ENCODE peak calls at places on chromosomes 5 and 9, in seven cellular contexts. C is brain microvascular endothelial cell; D is naive thymus-derived CD4-positive, alpha-beta T cell; L is cardiac fibroblast; G is fibroblast of the aortic adventitia; T is neural progenitor cell; K is left ventricle myocardium inferior. O is an unnamed sample.

GRCh38 chr9:115237383-115238087 is 119.6 kb upstream of the TNC start:
- DNase-seq in C (no peak), D (no peak), L (peak; percentile 9), G (peak; percentile 76), T (no peak), K (peak; percentile 33), O (no peak)

GRCh38 chr5:14491015-14491414 is 90.6 kb upstream of the OTULINL start:
- DNase-seq in C (no peak), D (no peak), L (no peak), G (no peak), T (no peak), K (peak; percentile 39), O (no peak)

GRCh38 chr9:127979333-127980055 is 1.3 kb downstream of the EEIG1 start:
- DNase-seq in C (no peak), D (no peak), L (peak; percentile 57), G (peak; percentile 70), T (peak; percentile 68), K (peak; percentile 57), O (no peak)

GRCh38 chr9:73892371-73892770 is 604.8 kb upstream of the RORB start:
- DNase-seq in C (no peak), D (no peak), L (no peak), G (no peak), T (no peak), K (no peak), O (no peak)

GRCh38 chr9:126885089-126885753 is 24.8 kb downstream of the ZBTB34 start:
- DNase-seq in C (no peak), D (no peak), L (peak; percentile 38), G (no peak), T (no peak), K (no peak), O (no peak)

GRCh38 chr5:19488786-19489185 is 499.2 kb downstream of the CDH18 start:
- DNase-seq in C (no peak), D (no peak), L (no peak), G (no peak), T (no peak), K (no peak), O (no peak)

GRCh38 chr5:79133657-79134451 is 22.2 kb downstream of the BHMT start:
- DNase-seq in C (peak; percentile 79), D (peak; percentile 55), L (peak; percentile 91), G (peak; percentile 94), T (peak; percentile 84), K (peak; percentile 53), O (peak; percentile 70)

GRCh38 chr5:33743089-33743488 is 148.7 kb downstream of the ADAMTS12 start:
- DNase-seq in C (no peak), D (no peak), L (no peak), G (no peak), T (no peak), K (no peak), O (no peak)

GRCh38 chr5:121987685-121988073 is 25.9 kb downstream of the SRFBP1 start:
- DNase-seq in C (no peak), D (no peak), L (peak; percentile 16), G (no peak), T (no peak), K (no peak), O (no peak)

GRCh38 chr5:119336846-119337564 is 18.8 kb upstream of the TNFAIP8 start:
- DNase-seq in C (no peak), D (no peak), L (no peak), G (peak; percentile 20), T (no peak), K (no peak), O (no peak)

GRCh38 chr5:123511290-123511647 is 708 bp upstream of the CSNK1G3 start:
- DNase-seq in C (peak; percentile 43), D (no peak), L (peak; percentile 75), G (peak; percentile 69), T (peak; percentile 17), K (no peak), O (no peak)

GRCh38 chr5:170313344-170313743 is 15.8 kb upstream of the LCP2 start:
- DNase-seq in C (no peak), D (peak; percentile 53), L (no peak), G (no peak), T (no peak), K (no peak), O (no peak)

GRCh38 chr5:174532453-174533126 is 191.8 kb upstream of the MSX2 start:
- DNase-seq in C (peak; percentile 97), D (no peak), L (peak; percentile 90), G (peak; percentile 95), T (peak; percentile 89), K (peak; percentile 58), O (peak; percentile 84)

GRCh38 chr9:109017493-109017892 is 4.2 kb upstream of the CTNNAL1 start:
- DNase-seq in C (no peak), D (no peak), L (no peak), G (no peak), T (no peak), K (no peak), O (no peak)

GRCh38 chr5:145499483-145499882 is 335.7 kb downstream of the PRELID2 start:
- DNase-seq in C (peak; percentile 12), D (no peak), L (peak; percentile 34), G (peak; percentile 37), T (no peak), K (no peak), O (no peak)

GRCh38 chr9:137351781-137352501 is 49.9 kb upstream of the NRARP start:
- DNase-seq in C (no peak), D (no peak), L (no peak), G (no peak), T (no peak), K (no peak), O (no peak)

GRCh38 chr5:31194458-31194808 is 947 bp downstream of the CDH6 start:
- DNase-seq in C (no peak), D (no peak), L (peak; percentile 18), G (peak; percentile 42), T (peak; percentile 14), K (no peak), O (no peak)
- H3K4me3 ChIP-seq in C (peak overlapping the region; percentile 75), D (no peak overlapping the region), L (peak overlapping the region; percentile 56), G (peak overlapping the region; percentile 84), T (peak overlapping the region; percentile 97), K (peak overlapping the region; percentile 69), O (peak overlapping the region; percentile 35)

GRCh38 chr9:20618361-20618799 is 3.9 kb downstream of the MLLT3 start:
- DNase-seq in C (peak; percentile 72), D (no peak), L (peak; percentile 95), G (peak; percentile 88), T (no peak), K (no peak), O (no peak)
- H3K4me3 ChIP-seq in C (no peak overlapping the region), D (no peak overlapping the region), L (no peak overlapping the region), G (no peak overlapping the region), T (no peak overlapping the region), K (peak overlapping the region; percentile 95), O (no peak overlapping the region)

DNA sequence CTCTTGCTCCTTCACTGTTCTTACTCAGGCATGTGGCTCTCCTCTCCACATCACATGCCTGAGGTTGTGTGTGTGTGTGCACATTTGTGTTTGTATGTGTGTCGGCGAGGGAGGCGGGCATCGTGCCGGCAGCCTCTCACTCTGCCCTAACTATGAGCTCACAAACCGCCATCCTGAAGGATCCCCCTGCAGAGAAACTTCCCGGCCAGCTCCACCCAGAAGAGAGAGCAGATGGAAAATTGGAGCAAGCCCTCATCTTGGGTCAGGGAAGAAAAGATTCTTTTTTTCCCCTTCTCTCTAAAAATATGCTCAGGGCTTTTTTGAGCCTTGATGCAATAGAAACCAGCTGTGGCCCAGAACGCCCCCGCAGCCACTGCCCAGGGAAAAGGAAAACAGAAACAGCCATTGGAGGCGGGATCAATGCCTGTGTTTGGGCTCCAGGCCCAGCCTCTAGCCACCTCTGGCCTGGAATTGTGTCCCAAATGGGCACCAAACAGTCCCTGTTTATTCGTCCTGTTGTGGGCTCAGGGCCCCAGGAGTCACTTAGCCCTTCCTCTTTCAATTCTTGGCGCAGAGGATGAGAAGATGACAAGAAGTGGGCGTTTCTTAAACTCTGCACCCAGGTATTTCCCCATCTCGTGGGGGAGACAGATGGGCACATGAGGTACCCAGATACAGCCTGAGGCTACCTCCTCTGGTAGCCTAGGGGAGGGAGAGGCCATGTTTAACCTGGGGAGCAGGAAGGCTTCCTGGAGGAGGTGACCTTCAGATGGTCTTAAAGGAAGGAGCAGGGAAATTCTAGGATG is 151.5 kb downstream of the RGS3 start:
- DNase-seq in C (peak; percentile 56), D (no peak), L (peak; percentile 35), G (peak; percentile 86), T (no peak), K (peak; percentile 68), O (no peak)
- H3K4me3 ChIP-seq in C (no peak overlapping the region), D (no peak overlapping the region), L (no peak overlapping the region), G (no peak overlapping the region), T (no peak overlapping the region), K (no peak overlapping the region), O (no peak overlapping the region)

GRCh38 chr5:135991381-135991907 is 36.7 kb upstream of the LECT2 start:
- DNase-seq in C (no peak), D (no peak), L (no peak), G (no peak), T (no peak), K (no peak), O (no peak)
- H3K4me3 ChIP-seq in C (no peak overlapping the region), D (no peak overlapping the region), L (no peak overlapping the region), G (no peak overlapping the region), T (no peak overlapping the region), K (no peak overlapping the region), O (no peak overlapping the region)

O was measured in HFF-Myc.